ENCODE peak calls at places on chromosomes 16 and 17, in four cellular contexts. D is iPS-NIHi11, U is mucosa of descending colon, M is GF-D8. F is an unnamed sample.
A peak's percentile ranks its signal among the peaks of the same experiment; 100 is the strongest.

GRCh38 chr16:31421587-31421986 is 6.6 kb downstream of the COX6A2 start:
- DNase-seq in U (peak; percentile 17), M (no peak), D (no peak), F (peak; percentile 88)

GRCh38 chr17:1912146-1912545 is 82.3 kb downstream of the RPA1 start:
- DNase-seq in U (no peak), D (no peak), M (no peak), F (no peak)

GRCh38 chr16:10619271-10619849 is 39.0 kb upstream of the EMP2 start:
- DNase-seq in M (no peak), U (peak; percentile 92), D (peak; percentile 82), F (no peak)

GRCh38 chr16:73016488-73016830 is 31.5 kb downstream of the ZFHX3 start:
- DNase-seq in M (no peak), D (no peak), U (no peak), F (no peak)

GRCh38 chr17:50495918-50496317 is 12.3 kb upstream of the MYCBPAP start:
- DNase-seq in D (no peak), U (no peak), M (no peak), F (no peak)

GRCh38 chr16:426115-426905 is 861 bp downstream of the RAB11FIP3 start:
- DNase-seq in U (peak; percentile 25), M (no peak), D (peak; percentile 55), F (peak; percentile 62)

GRCh38 chr17:45073414-45074070 is 12.4 kb downstream of the NMT1 start:
- DNase-seq in D (no peak), M (no peak), U (peak; percentile 34), F (no peak)

GRCh38 chr17:1639549-1639948 is 6.0 kb downstream of the SCARF1 start:
- DNase-seq in D (peak; percentile 54), M (no peak), U (no peak), F (no peak)

GRCh38 chr17:41651625-41652460 is 27.5 kb upstream of the KRT17 start:
- DNase-seq in U (peak; percentile 93), D (no peak), M (no peak), F (no peak)

GRCh38 chr17:51813166-51813783 is 345.2 kb downstream of the CA10 start:
- DNase-seq in M (no peak), U (no peak), D (no peak), F (no peak)

GRCh38 chr17:560379-560935 is 154.2 kb downstream of the VPS53 start:
- DNase-seq in M (no peak), U (peak; percentile 3), D (no peak), F (no peak)

GRCh38 chr16:83354015-83354414 is 453.8 kb upstream of the HSBP1 start:
- DNase-seq in D (no peak), M (no peak), U (no peak), F (no peak)

GRCh38 chr17:74757931-74758845 is 9.8 kb downstream of the NHERF1 start:
- DNase-seq in M (no peak), U (no peak), D (no peak), F (no peak)

GRCh38 chr17:56935461-56935860 is 21.6 kb upstream of the TRIM25 start:
- DNase-seq in U (no peak), M (no peak), D (no peak), F (peak; percentile 10)

GRCh38 chr17:77566566-77566965 is 391.9 kb upstream of the TNRC6C start:
- DNase-seq in D (no peak), M (no peak), U (no peak), F (no peak)

GRCh38 chr17:50375858-50376538 is 3.0 kb downstream of the EME1 start:
- DNase-seq in U (peak; percentile 43), D (no peak), M (no peak), F (no peak)